ENCODE peak calls at places on chromosomes 5 and 9, in ten cellular contexts. O, S, D, J, R, V, Y, U, E and H are unnamed samples.

GRCh38 chr9:124040935-124041816 is 29.6 kb downstream of the LHX2 start:
- DNase-seq in O (no peak), S (peak; percentile 73), D (no peak), J (peak; percentile 79), R (no peak), V (no peak), Y (no peak), U (peak; percentile 92), E (peak; percentile 71), H (no peak)

GRCh38 chr5:58259685-58260152 is 200.2 kb downstream of the PLK2 start:
- DNase-seq in O (peak; percentile 91), S (no peak), D (peak; percentile 64), J (peak; percentile 17), R (peak; percentile 86), V (peak; percentile 97), Y (peak; percentile 58), U (no peak), E (no peak), H (no peak)

GRCh38 chr9:79346350-79347020 is 225.3 kb upstream of the TLE4 start:
- DNase-seq in O (no peak), S (no peak), D (peak; percentile 12), J (no peak), R (no peak), V (no peak), Y (no peak), U (no peak), E (no peak), H (no peak)

GRCh38 chr5:168647083-168647482 is 67.9 kb upstream of the PANK3 start:
- DNase-seq in O (no peak), S (no peak), D (no peak), J (no peak), R (peak; percentile 49), V (peak; percentile 18), Y (no peak), U (no peak), E (no peak), H (no peak)

GRCh38 chr9:96193356-96193755 is 108.6 kb downstream of the HSD17B3 start:
- DNase-seq in O (no peak), S (no peak), D (no peak), J (no peak), R (peak; percentile 9), V (no peak), Y (no peak), U (no peak), E (no peak), H (no peak)

GRCh38 chr9:116547729-116548426 is 139.2 kb upstream of the TRIM32 start:
- DNase-seq in O (no peak), S (no peak), D (no peak), J (no peak), R (no peak), V (no peak), Y (no peak), U (no peak), E (no peak), H (no peak)

GRCh38 chr5:152817311-152817710 is 412.2 kb upstream of the NMUR2 start:
- DNase-seq in O (no peak), S (no peak), D (no peak), J (no peak), R (no peak), V (peak; percentile 21), Y (no peak), U (no peak), E (no peak), H (no peak)

GRCh38 chr9:24828687-24829086 is 283.0 kb upstream of the IZUMO3 start:
- DNase-seq in O (no peak), S (no peak), D (no peak), J (no peak), R (no peak), V (no peak), Y (no peak), U (no peak), E (no peak), H (no peak)

GRCh38 chr9:135009051-135009560 is 78.4 kb upstream of the OLFM1 start:
- DNase-seq in O (no peak), S (peak; percentile 46), D (no peak), J (no peak), R (no peak), V (no peak), Y (no peak), U (no peak), E (no peak), H (no peak)

GRCh38 chr5:84378420-84378819 is 6.3 kb downstream of the EDIL3 start:
- DNase-seq in O (no peak), S (no peak), D (peak; percentile 72), J (no peak), R (no peak), V (no peak), Y (peak; percentile 70), U (no peak), E (no peak), H (no peak)

GRCh38 chr5:102858221-102858620 is 103.1 kb downstream of the PAM start:
- DNase-seq in O (no peak), S (no peak), D (no peak), J (no peak), R (no peak), V (no peak), Y (peak; percentile 8), U (no peak), E (no peak), H (no peak)

DNA sequence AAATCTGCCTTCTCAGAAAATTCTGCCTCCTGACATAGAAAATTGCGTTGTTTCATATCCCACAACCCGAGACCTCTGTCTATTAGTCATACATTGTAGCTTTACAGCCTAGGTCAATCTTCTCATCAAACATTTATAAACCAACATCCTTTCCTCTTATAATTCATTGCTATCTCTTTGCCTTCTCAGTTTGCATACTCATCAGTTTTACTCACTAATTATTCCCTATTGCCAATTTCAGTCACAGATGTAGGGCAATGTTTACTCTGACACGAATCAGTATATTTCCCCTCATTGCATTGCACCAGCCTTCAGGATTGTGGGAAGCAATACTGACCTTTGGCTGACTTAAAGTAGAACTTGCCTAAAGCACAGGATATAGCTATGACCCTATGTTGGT is 247.2 kb downstream of the CEMIP2 start:
- DNase-seq in O (no peak), S (no peak), D (no peak), J (no peak), R (no peak), V (no peak), Y (no peak), U (no peak), E (no peak), H (no peak)
- TF ChIP-seq CTCF in O (no peak), S (no peak), D (no peak), J (no peak), R (no peak), V (no peak), Y (no peak), U (no peak), E (no peak), H (no peak)

GRCh38 chr5:56367752-56368151 is 134.6 kb upstream of the ANKRD55 start:
- DNase-seq in O (no peak), S (no peak), D (no peak), J (no peak), R (no peak), V (no peak), Y (no peak), U (no peak), E (no peak), H (no peak)
- TF ChIP-seq CTCF in O (no peak), S (no peak), D (no peak), J (no peak), R (no peak), V (no peak), Y (no peak), U (no peak), E (no peak), H (no peak)

DNA sequence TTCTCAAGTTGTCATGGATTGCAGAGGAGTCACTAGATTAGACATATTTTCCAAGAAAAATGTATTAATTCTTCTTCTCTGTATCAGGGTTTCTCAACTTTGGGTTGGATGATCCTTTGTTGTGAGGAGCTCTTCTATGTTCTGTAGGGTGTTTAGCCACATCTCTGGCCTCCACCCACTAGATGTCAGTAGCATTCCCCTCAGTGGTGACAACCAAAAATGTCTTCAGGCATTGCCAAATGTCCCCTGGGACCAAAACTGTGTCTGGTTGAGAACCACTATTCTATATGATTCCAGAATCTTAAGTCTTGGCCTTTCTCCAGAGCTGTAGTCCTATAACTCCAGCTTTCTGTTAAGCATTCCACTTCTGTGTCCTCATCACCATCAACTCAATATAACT is 220.9 kb downstream of the KIAA0825 start:
- DNase-seq in O (no peak), S (no peak), D (peak; percentile 1), J (no peak), R (no peak), V (no peak), Y (no peak), U (no peak), E (no peak), H (no peak)
- TF ChIP-seq CTCF in O (no peak), S (no peak), D (no peak), J (no peak), R (peak; percentile 36), V (no peak), Y (no peak), U (no peak), E (no peak), H (no peak)

DNA sequence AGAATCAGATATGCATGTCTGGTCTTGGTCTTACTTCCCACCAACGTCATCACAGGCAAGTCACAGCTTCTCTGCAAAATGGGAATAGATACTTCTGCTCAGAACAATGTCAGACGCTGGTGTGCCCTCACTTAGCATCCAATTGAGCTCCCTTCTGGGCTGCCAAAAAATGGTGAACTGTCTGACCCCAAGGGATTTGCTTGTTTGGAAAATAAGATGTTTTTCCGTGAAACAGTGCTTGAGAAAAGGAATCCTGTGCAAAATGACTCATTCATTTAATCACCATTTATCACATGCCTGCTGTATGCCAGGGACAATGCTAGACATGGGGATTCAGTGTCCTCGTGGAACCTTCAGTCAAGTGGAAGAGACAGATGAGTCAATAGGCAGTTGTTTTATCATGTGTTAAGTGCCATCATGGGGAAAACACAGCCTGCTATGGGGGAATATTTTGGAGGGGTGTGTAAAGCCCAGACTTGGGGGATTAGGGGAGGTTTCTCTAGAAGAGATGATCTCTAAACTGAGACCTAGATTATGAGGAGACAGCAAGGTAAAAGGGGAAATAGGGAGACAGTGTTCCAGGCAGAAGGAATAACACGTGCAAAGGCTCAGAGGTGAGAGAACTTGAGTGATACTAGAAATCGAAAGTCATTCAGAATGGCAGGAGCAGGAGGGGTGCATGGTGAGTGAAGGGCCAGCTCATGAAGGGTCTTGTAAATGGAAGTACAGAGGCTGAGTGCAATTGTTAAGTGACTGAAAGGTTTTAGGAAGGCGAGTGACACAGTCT is 3.8 kb downstream of the NIPAL4 start:
- DNase-seq in O (no peak), S (no peak), D (no peak), J (no peak), R (peak; percentile 64), V (no peak), Y (peak; percentile 22), U (no peak), E (no peak), H (no peak)
- TF ChIP-seq CTCF in O (no peak), S (no peak), D (no peak), J (no peak), R (no peak), V (no peak), Y (no peak), U (no peak), E (no peak), H (no peak)

GRCh38 chr9:71446499-71447411 is 321.6 kb downstream of the CEMIP2 start:
- DNase-seq in O (peak; percentile 8), S (peak; percentile 42), D (peak; percentile 72), J (peak; percentile 87), R (peak; percentile 38), V (peak; percentile 16), Y (peak; percentile 51), U (peak; percentile 79), E (peak; percentile 73), H (peak; percentile 78)
- TF ChIP-seq CTCF in O (no peak), S (no peak), D (peak; percentile 9), J (peak; percentile 25), R (no peak), V (peak; percentile 33), Y (peak; percentile 4), U (no peak), E (peak; percentile 52), H (peak; percentile 60)